ENCODE peak calls at places on chromosomes 7 and 10, in seven cellular contexts. One of them, this sample, is unnamed.

GRCh38 chr7:43693687-43694398 is 35.5 kb downstream of the COA1 start:
- DNase-seq in brain microvascular endothelial cell: peak
- DNase-seq in astrocyte of the spinal cord: peak
- DNase-seq in IMR-90: peak
- DNase-seq in Peyer's patch: no peak
- DNase-seq in left lung: no peak
- DNase-seq in vagina: no peak
- DNase-seq in this sample: no peak

GRCh38 chr7:19284596-19285300 is 139.5 kb upstream of the FERD3L start:
- DNase-seq in left lung: no peak
- DNase-seq in vagina: no peak
- DNase-seq in Peyer's patch: no peak
- DNase-seq in astrocyte of the spinal cord: peak
- DNase-seq in brain microvascular endothelial cell: no peak
- DNase-seq in IMR-90: peak
- DNase-seq in this sample: no peak

GRCh38 chr10:131514454-131514853 is 202.9 kb upstream of the TCERG1L start:
- DNase-seq in left lung: no peak
- DNase-seq in astrocyte of the spinal cord: no peak
- DNase-seq in Peyer's patch: no peak
- DNase-seq in brain microvascular endothelial cell: no peak
- DNase-seq in vagina: no peak
- DNase-seq in IMR-90: no peak
- DNase-seq in this sample: no peak

GRCh38 chr10:92787557-92788152 is 60.7 kb upstream of the EXOC6 start:
- DNase-seq in IMR-90: no peak
- DNase-seq in vagina: no peak
- DNase-seq in astrocyte of the spinal cord: no peak
- DNase-seq in Peyer's patch: peak
- DNase-seq in brain microvascular endothelial cell: no peak
- DNase-seq in left lung: no peak
- DNase-seq in this sample: no peak

GRCh38 chr10:104403625-104404024 is 50.0 kb downstream of the CFAP58 start:
- DNase-seq in IMR-90: no peak
- DNase-seq in Peyer's patch: no peak
- DNase-seq in brain microvascular endothelial cell: no peak
- DNase-seq in left lung: no peak
- DNase-seq in vagina: no peak
- DNase-seq in astrocyte of the spinal cord: no peak
- DNase-seq in this sample: no peak

GRCh38 chr7:924541-925231 is 29.8 kb downstream of the ADAP1 start:
- DNase-seq in vagina: no peak
- DNase-seq in astrocyte of the spinal cord: no peak
- DNase-seq in brain microvascular endothelial cell: peak
- DNase-seq in Peyer's patch: peak
- DNase-seq in IMR-90: peak
- DNase-seq in left lung: peak
- DNase-seq in this sample: peak

GRCh38 chr10:51800725-51801455 is 101.5 kb upstream of the CSTF2T start:
- DNase-seq in astrocyte of the spinal cord: no peak
- DNase-seq in brain microvascular endothelial cell: no peak
- DNase-seq in left lung: no peak
- DNase-seq in Peyer's patch: no peak
- DNase-seq in vagina: no peak
- DNase-seq in IMR-90: no peak
- DNase-seq in this sample: no peak

GRCh38 chr7:89103564-89103963 is 308.0 kb upstream of the TEX47 start:
- DNase-seq in left lung: no peak
- DNase-seq in astrocyte of the spinal cord: no peak
- DNase-seq in brain microvascular endothelial cell: no peak
- DNase-seq in IMR-90: no peak
- DNase-seq in vagina: no peak
- DNase-seq in Peyer's patch: no peak
- DNase-seq in this sample: no peak

GRCh38 chr7:21128418-21128817 is 299.5 kb upstream of the SP4 start:
- DNase-seq in Peyer's patch: no peak
- DNase-seq in astrocyte of the spinal cord: no peak
- DNase-seq in vagina: no peak
- DNase-seq in brain microvascular endothelial cell: no peak
- DNase-seq in IMR-90: no peak
- DNase-seq in left lung: no peak
- DNase-seq in this sample: no peak

GRCh38 chr7:101687791-101688182 is 58.7 kb upstream of the MYL10 start:
- DNase-seq in vagina: no peak
- DNase-seq in IMR-90: no peak
- DNase-seq in brain microvascular endothelial cell: no peak
- DNase-seq in Peyer's patch: no peak
- DNase-seq in left lung: no peak
- DNase-seq in astrocyte of the spinal cord: no peak
- DNase-seq in this sample: no peak

GRCh38 chr7:74405191-74405898 is 48.4 kb upstream of the GTF2IRD1 start:
- DNase-seq in astrocyte of the spinal cord: no peak
- DNase-seq in IMR-90: no peak
- DNase-seq in vagina: no peak
- DNase-seq in left lung: no peak
- DNase-seq in Peyer's patch: no peak
- DNase-seq in brain microvascular endothelial cell: peak
- DNase-seq in this sample: no peak

GRCh38 chr10:114492351-114493037 is 88.2 kb upstream of the AFAP1L2 start:
- DNase-seq in IMR-90: peak
- DNase-seq in left lung: no peak
- DNase-seq in vagina: no peak
- DNase-seq in Peyer's patch: peak
- DNase-seq in brain microvascular endothelial cell: no peak
- DNase-seq in astrocyte of the spinal cord: peak
- DNase-seq in this sample: no peak

GRCh38 chr10:24444337-24444736 is 235.4 kb downstream of the KIAA1217 start:
- DNase-seq in left lung: no peak
- DNase-seq in brain microvascular endothelial cell: peak
- DNase-seq in IMR-90: peak
- DNase-seq in vagina: no peak
- DNase-seq in astrocyte of the spinal cord: peak
- DNase-seq in Peyer's patch: no peak
- DNase-seq in this sample: no peak

GRCh38 chr7:135673360-135673706 is 11.0 kb downstream of the STMP1 start:
- DNase-seq in Peyer's patch: no peak
- DNase-seq in IMR-90: peak
- DNase-seq in astrocyte of the spinal cord: peak
- DNase-seq in left lung: no peak
- DNase-seq in vagina: no peak
- DNase-seq in brain microvascular endothelial cell: no peak
- DNase-seq in this sample: no peak

GRCh38 chr7:91165846-91166230 is 98.4 kb upstream of the FZD1 start:
- DNase-seq in vagina: no peak
- DNase-seq in IMR-90: peak
- DNase-seq in Peyer's patch: no peak
- DNase-seq in brain microvascular endothelial cell: no peak
- DNase-seq in astrocyte of the spinal cord: no peak
- DNase-seq in left lung: no peak
- DNase-seq in this sample: no peak

GRCh38 chr7:144006029-144006428 is 5.9 kb downstream of the OR6B1 start:
- DNase-seq in left lung: no peak
- DNase-seq in IMR-90: no peak
- DNase-seq in vagina: no peak
- DNase-seq in astrocyte of the spinal cord: no peak
- DNase-seq in brain microvascular endothelial cell: no peak
- DNase-seq in Peyer's patch: no peak
- DNase-seq in this sample: no peak

GRCh38 chr7:144000020-144000419 is at the start of gene OR6B1:
- DNase-seq in brain microvascular endothelial cell: no peak
- DNase-seq in left lung: no peak
- DNase-seq in Peyer's patch: no peak
- DNase-seq in IMR-90: no peak
- DNase-seq in vagina: no peak
- DNase-seq in astrocyte of the spinal cord: no peak
- DNase-seq in this sample: no peak

GRCh38 chr7:144004703-144005102 is 4.6 kb downstream of the OR6B1 start:
- DNase-seq in astrocyte of the spinal cord: no peak
- DNase-seq in IMR-90: no peak
- DNase-seq in brain microvascular endothelial cell: no peak
- DNase-seq in Peyer's patch: no peak
- DNase-seq in vagina: no peak
- DNase-seq in left lung: no peak
- DNase-seq in this sample: no peak

GRCh38 chr7:144001543-144001942 is 1.4 kb downstream of the OR6B1 start:
- DNase-seq in vagina: no peak
- DNase-seq in Peyer's patch: no peak
- DNase-seq in left lung: no peak
- DNase-seq in astrocyte of the spinal cord: no peak
- DNase-seq in brain microvascular endothelial cell: no peak
- DNase-seq in IMR-90: no peak
- DNase-seq in this sample: no peak
- H3K4me3 ChIP-seq in vagina: no peak
- H3K4me3 ChIP-seq in Peyer's patch: no peak
- H3K4me3 ChIP-seq in left lung: no peak
- H3K4me3 ChIP-seq in astrocyte of the spinal cord: no peak
- H3K4me3 ChIP-seq in brain microvascular endothelial cell: no peak
- H3K4me3 ChIP-seq in IMR-90: no peak
- H3K4me3 ChIP-seq in this sample: no peak

GRCh38 chr10:73246322-73246782 is 703 bp downstream of the DNAJC9 start:
- DNase-seq in astrocyte of the spinal cord: peak
- DNase-seq in Peyer's patch: no peak
- DNase-seq in brain microvascular endothelial cell: no peak
- DNase-seq in vagina: no peak
- DNase-seq in IMR-90: no peak
- DNase-seq in left lung: no peak
- DNase-seq in this sample: no peak

GRCh38 chr10:73244866-73245477 is 2.1 kb downstream of the DNAJC9 start:
- DNase-seq in IMR-90: no peak
- DNase-seq in left lung: no peak
- DNase-seq in vagina: no peak
- DNase-seq in astrocyte of the spinal cord: no peak
- DNase-seq in Peyer's patch: no peak
- DNase-seq in brain microvascular endothelial cell: no peak
- DNase-seq in this sample: no peak

GRCh38 chr10:73248259-73248724 is 1.2 kb upstream of the DNAJC9 start:
- DNase-seq in astrocyte of the spinal cord: no peak
- DNase-seq in left lung: no peak
- DNase-seq in IMR-90: no peak
- DNase-seq in Peyer's patch: no peak
- DNase-seq in brain microvascular endothelial cell: no peak
- DNase-seq in vagina: no peak
- DNase-seq in this sample: no peak

GRCh38 chr10:73247509-73248258 is 629 bp upstream of the DNAJC9 start:
- DNase-seq in vagina: no peak
- DNase-seq in Peyer's patch: no peak
- DNase-seq in astrocyte of the spinal cord: no peak
- DNase-seq in brain microvascular endothelial cell: no peak
- DNase-seq in IMR-90: peak
- DNase-seq in left lung: no peak
- DNase-seq in this sample: no peak

DNA sequence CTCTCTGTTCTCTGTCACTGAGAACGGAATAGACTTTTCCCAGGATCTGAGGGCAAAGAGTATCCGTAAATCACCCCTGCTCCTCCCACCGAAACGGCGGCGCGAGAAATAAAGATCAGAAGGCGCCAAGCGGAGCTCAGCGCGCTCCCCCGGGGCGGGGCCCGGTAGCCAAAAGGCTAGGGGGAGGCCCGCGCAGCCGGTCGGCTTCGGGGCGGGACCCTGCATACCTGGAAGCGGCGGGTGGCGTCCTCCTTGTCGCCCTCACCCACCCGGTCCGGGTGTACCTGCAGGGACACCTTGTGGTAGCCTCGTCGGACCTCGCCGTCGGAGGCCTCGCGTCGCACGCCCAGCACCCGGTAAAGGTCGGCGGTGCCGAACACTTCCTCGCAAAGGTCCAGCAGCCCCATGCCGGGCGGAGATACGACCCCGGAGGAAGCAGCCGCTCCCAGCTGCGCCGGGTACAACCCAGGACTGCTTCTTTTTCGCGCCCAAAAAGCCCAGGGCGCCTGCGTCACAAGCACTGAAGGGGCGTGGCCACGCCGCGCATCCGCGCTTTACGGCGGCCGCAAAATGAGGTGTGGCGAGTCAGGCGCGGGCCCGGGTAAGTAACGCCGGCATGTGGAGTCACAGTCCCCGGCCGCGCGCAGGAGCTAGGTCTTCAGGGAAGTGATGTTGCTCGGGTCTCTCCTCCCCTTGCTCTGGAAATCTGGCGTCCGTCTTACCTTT is at the start of gene DNAJC9:
- DNase-seq in Peyer's patch: peak
- DNase-seq in astrocyte of the spinal cord: peak
- DNase-seq in IMR-90: peak
- DNase-seq in left lung: peak
- DNase-seq in vagina: peak
- DNase-seq in brain microvascular endothelial cell: peak
- DNase-seq in this sample: peak
- TF ChIP-seq CTCF in Peyer's patch: peak
- TF ChIP-seq CTCF in astrocyte of the spinal cord: no peak
- TF ChIP-seq CTCF in IMR-90: no peak
- TF ChIP-seq CTCF in left lung: no peak
- TF ChIP-seq CTCF in vagina: no peak
- TF ChIP-seq CTCF in brain microvascular endothelial cell: no peak
- TF ChIP-seq CTCF in this sample: peak

GRCh38 chr7:100157069-100157333 is 1.5 kb downstream of the TRAPPC14 start:
- DNase-seq in IMR-90: no peak
- DNase-seq in vagina: no peak
- DNase-seq in Peyer's patch: no peak
- DNase-seq in left lung: no peak
- DNase-seq in brain microvascular endothelial cell: no peak
- DNase-seq in astrocyte of the spinal cord: no peak
- DNase-seq in this sample: no peak
- H3K4me3 ChIP-seq in IMR-90: no peak
- H3K4me3 ChIP-seq in vagina: no peak
- H3K4me3 ChIP-seq in Peyer's patch: no peak
- H3K4me3 ChIP-seq in left lung: peak
- H3K4me3 ChIP-seq in brain microvascular endothelial cell: peak
- H3K4me3 ChIP-seq in astrocyte of the spinal cord: peak
- H3K4me3 ChIP-seq in this sample: no peak

DNA sequence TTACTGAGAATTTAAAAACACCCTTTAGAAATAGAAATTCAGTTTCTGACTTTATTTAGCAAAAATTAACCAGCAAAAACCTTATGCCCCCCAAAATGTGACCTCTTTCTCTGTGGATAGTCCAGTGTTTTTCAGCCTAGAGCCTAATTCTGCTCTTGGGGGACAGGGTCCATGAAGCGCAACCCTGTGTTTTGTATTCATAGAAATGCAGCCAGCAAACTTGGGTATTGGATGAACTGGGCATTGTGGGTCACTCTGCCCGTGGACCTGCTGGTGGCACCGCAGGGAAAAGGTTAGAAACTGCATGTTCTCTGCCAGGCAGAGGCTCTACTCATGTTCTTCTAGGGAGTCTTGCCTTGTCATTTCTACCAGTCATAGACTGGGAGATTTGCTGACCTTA is 787.4 kb upstream of the C7orf33 start:
- DNase-seq in Peyer's patch: no peak
- DNase-seq in brain microvascular endothelial cell: no peak
- DNase-seq in IMR-90: no peak
- DNase-seq in astrocyte of the spinal cord: no peak
- DNase-seq in vagina: no peak
- DNase-seq in left lung: no peak
- DNase-seq in this sample: no peak
- TF ChIP-seq CTCF in Peyer's patch: no peak
- TF ChIP-seq CTCF in brain microvascular endothelial cell: no peak
- TF ChIP-seq CTCF in IMR-90: no peak
- TF ChIP-seq CTCF in astrocyte of the spinal cord: no peak
- TF ChIP-seq CTCF in vagina: no peak
- TF ChIP-seq CTCF in left lung: no peak
- TF ChIP-seq CTCF in this sample: no peak

GRCh38 chr10:128209862-128210214 is 83.6 kb upstream of the MKI67 start:
- DNase-seq in vagina: no peak
- DNase-seq in IMR-90: no peak
- DNase-seq in astrocyte of the spinal cord: no peak
- DNase-seq in left lung: peak
- DNase-seq in brain microvascular endothelial cell: no peak
- DNase-seq in Peyer's patch: no peak
- DNase-seq in this sample: no peak
- H3K4me3 ChIP-seq in vagina: peak
- H3K4me3 ChIP-seq in IMR-90: peak
- H3K4me3 ChIP-seq in astrocyte of the spinal cord: no peak
- H3K4me3 ChIP-seq in left lung: peak
- H3K4me3 ChIP-seq in brain microvascular endothelial cell: no peak
- H3K4me3 ChIP-seq in Peyer's patch: no peak
- H3K4me3 ChIP-seq in this sample: no peak